ENCODE peak calls at places on chromosomes 2 and 18, in seven cellular contexts. L, V, P, Y, F, N and K are unnamed samples.

GRCh38 chr2:61241266-61241665 is 79.3 kb downstream of the C2orf74 start:
- DNase-seq in L (no peak), V (no peak), P (no peak), Y (no peak), F (no peak), N (no peak), K (no peak)

GRCh38 chr2:234964631-234965461 is 13.0 kb downstream of the SH3BP4 start:
- DNase-seq in L (no peak), V (no peak), P (no peak), Y (no peak), F (no peak), N (no peak), K (peak; percentile 70)

GRCh38 chr2:191864623-191865521 is 18.0 kb upstream of the CAVIN2 start:
- DNase-seq in L (peak; percentile 53), V (no peak), P (no peak), Y (no peak), F (no peak), N (no peak), K (peak; percentile 31)

GRCh38 chr2:144475596-144475995 is 44.3 kb downstream of the ZEB2 start:
- DNase-seq in L (no peak), V (no peak), P (no peak), Y (no peak), F (no peak), N (no peak), K (no peak)

GRCh38 chr2:217890445-217890844 is 112.3 kb downstream of the TNS1 start:
- DNase-seq in L (peak; percentile 93), V (no peak), P (no peak), Y (no peak), F (no peak), N (peak; percentile 36), K (peak; percentile 54)

GRCh38 chr2:30358822-30359221 is 88.2 kb upstream of the LCLAT1 start:
- DNase-seq in L (peak; percentile 43), V (no peak), P (no peak), Y (no peak), F (no peak), N (no peak), K (no peak)

GRCh38 chr2:161964070-161964645 is 109.9 kb downstream of the DPP4 start:
- DNase-seq in L (no peak), V (no peak), P (no peak), Y (no peak), F (no peak), N (no peak), K (no peak)

GRCh38 chr2:100786297-100786658 is 33.7 kb upstream of the NPAS2 start:
- DNase-seq in L (peak; percentile 82), V (no peak), P (peak; percentile 30), Y (peak; percentile 87), F (no peak), N (no peak), K (peak; percentile 89)

GRCh38 chr2:66576381-66577330 is 141.7 kb downstream of the MEIS1 start:
- DNase-seq in L (peak; percentile 79), V (no peak), P (peak; percentile 13), Y (no peak), F (peak; percentile 26), N (peak; percentile 29), K (peak; percentile 44)

GRCh38 chr2:67486041-67486796 is 89.1 kb downstream of the ETAA1 start:
- DNase-seq in L (peak; percentile 32), V (peak; percentile 6), P (peak; percentile 33), Y (no peak), F (no peak), N (no peak), K (no peak)

GRCh38 chr2:15913146-15913545 is 27.2 kb upstream of the MYCN start:
- DNase-seq in L (no peak), V (no peak), P (no peak), Y (no peak), F (no peak), N (no peak), K (no peak)

GRCh38 chr18:58476521-58477210 is 152.2 kb downstream of the ALPK2 start:
- DNase-seq in L (no peak), V (no peak), P (no peak), Y (no peak), F (no peak), N (no peak), K (no peak)

GRCh38 chr2:105388971-105389381 is 9.9 kb downstream of the FHL2 start:
- DNase-seq in L (peak; percentile 98), V (no peak), P (no peak), Y (no peak), F (no peak), N (no peak), K (peak; percentile 88)

GRCh38 chr2:215060851-215061541 is 77.4 kb downstream of the ABCA12 start:
- DNase-seq in L (no peak), V (peak; percentile 84), P (no peak), Y (no peak), F (no peak), N (no peak), K (no peak)

GRCh38 chr2:437772-438393 is 150.0 kb upstream of the ALKAL2 start:
- DNase-seq in L (no peak), V (no peak), P (no peak), Y (no peak), F (no peak), N (no peak), K (no peak)

GRCh38 chr2:177334940-177335543 is 57.5 kb upstream of the AGPS start:
- DNase-seq in L (peak; percentile 40), V (no peak), P (no peak), Y (no peak), F (no peak), N (peak; percentile 53), K (peak; percentile 53)

GRCh38 chr2:279956-280654 is 7.8 kb downstream of the ALKAL2 start:
- DNase-seq in L (no peak), V (no peak), P (no peak), Y (no peak), F (no peak), N (no peak), K (no peak)

GRCh38 chr2:23545391-23545790 is 160.4 kb downstream of the KLHL29 start:
- DNase-seq in L (peak; percentile 63), V (peak; percentile 64), P (no peak), Y (no peak), F (no peak), N (no peak), K (peak; percentile 34)

GRCh38 chr2:17557596-17557995 is 17.1 kb downstream of the VSNL1 start:
- DNase-seq in L (no peak), V (no peak), P (no peak), Y (no peak), F (no peak), N (no peak), K (no peak)

GRCh38 chr2:10906926-10907479 is 4.7 kb upstream of the KCNF1 start:
- DNase-seq in L (no peak), V (no peak), P (no peak), Y (no peak), F (no peak), N (no peak), K (no peak)

GRCh38 chr18:26686532-26686931 is 138.2 kb upstream of the KCTD1 start:
- DNase-seq in L (no peak), V (no peak), P (no peak), Y (no peak), F (no peak), N (no peak), K (no peak)

GRCh38 chr18:23864620-23865019 is 149.9 kb upstream of the TTC39C start:
- DNase-seq in L (no peak), V (no peak), P (no peak), Y (no peak), F (no peak), N (no peak), K (no peak)

GRCh38 chr2:231297108-231297908 is 98.2 kb upstream of the B3GNT7 start:
- DNase-seq in L (peak; percentile 54), V (peak; percentile 74), P (peak; percentile 60), Y (no peak), F (peak; percentile 73), N (peak; percentile 59), K (peak; percentile 35)

GRCh38 chr18:77607087-77607486 is 357.4 kb downstream of the GALR1 start:
- DNase-seq in L (no peak), V (no peak), P (no peak), Y (no peak), F (no peak), N (no peak), K (no peak)

GRCh38 chr2:32611771-32612170 is 16.1 kb upstream of the TTC27 start:
- DNase-seq in L (no peak), V (no peak), P (no peak), Y (no peak), F (no peak), N (no peak), K (no peak)

GRCh38 chr2:32617790-32618189 is 10.1 kb upstream of the TTC27 start:
- DNase-seq in L (no peak), V (no peak), P (no peak), Y (no peak), F (no peak), N (no peak), K (no peak)

GRCh38 chr2:32611366-32611765 is 16.5 kb upstream of the TTC27 start:
- DNase-seq in L (no peak), V (no peak), P (no peak), Y (peak; percentile 5), F (no peak), N (peak; percentile 20), K (no peak)

GRCh38 chr2:32614069-32614468 is 13.8 kb upstream of the TTC27 start:
- DNase-seq in L (no peak), V (no peak), P (no peak), Y (no peak), F (no peak), N (no peak), K (no peak)
- TF ChIP-seq CTCF in L (no peak), V (no peak), P (no peak), Y (no peak), F (no peak), N (no peak), K (no peak)

GRCh38 chr2:43165378-43166025 is 60.9 kb downstream of the ZFP36L2 start:
- DNase-seq in L (no peak), V (no peak), P (no peak), Y (no peak), F (peak; percentile 55), N (peak; percentile 59), K (no peak)
- TF ChIP-seq CTCF in L (no peak), V (peak; percentile 43), P (no peak), Y (peak; percentile 10), F (no peak), N (peak; percentile 36), K (peak; percentile 39)

GRCh38 chr18:8003878-8004675 is 437.0 kb downstream of the PTPRM start:
- DNase-seq in L (peak; percentile 77), V (no peak), P (no peak), Y (no peak), F (no peak), N (no peak), K (no peak)
- TF ChIP-seq CTCF in L (no peak), V (no peak), P (no peak), Y (no peak), F (no peak), N (no peak), K (no peak)

DNA sequence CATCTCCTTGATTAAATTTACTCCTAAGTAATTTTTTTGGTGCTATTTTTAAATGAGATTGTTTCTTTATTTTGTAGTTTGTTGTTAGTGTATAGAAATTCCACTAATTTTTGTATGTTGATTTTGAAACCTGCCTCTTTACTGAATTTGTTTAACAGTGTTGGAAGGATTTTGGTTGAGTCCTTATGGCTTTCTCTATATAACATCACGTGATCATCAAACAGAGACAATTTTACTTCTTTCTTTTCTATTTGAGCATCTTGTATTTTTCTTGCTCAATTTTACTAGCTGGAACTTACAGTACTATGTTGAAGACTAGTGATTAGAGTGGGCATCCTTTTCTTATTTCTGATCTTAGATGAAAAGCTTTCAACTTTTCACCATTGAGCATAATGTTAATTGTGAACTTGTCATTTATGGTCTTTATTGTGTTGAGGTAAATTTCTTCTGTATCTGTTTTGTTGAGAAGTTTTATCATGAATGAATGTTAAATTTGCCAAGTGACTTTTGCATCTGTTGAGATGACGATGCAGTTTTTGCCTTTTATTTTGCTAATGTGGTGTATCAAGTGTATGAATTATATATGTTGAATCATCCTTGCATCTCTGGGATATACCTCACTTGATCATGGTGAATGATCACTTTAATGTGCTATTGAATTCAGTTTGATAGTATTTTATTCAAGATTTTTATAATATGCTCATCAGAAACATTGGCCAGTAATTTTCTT is 645.3 kb upstream of the DDX18 start:
- DNase-seq in L (no peak), V (no peak), P (no peak), Y (no peak), F (no peak), N (no peak), K (no peak)
- TF ChIP-seq CTCF in L (no peak), V (no peak), P (no peak), Y (no peak), F (no peak), N (no peak), K (no peak)